ENCODE peak calls at places on chromosomes 5 and 9, in four cellular contexts. X, R, O and F are unnamed samples.

GRCh38 chr5:141434006-141434405 is 3.7 kb downstream of the PCDHGA12 start:
- DNase-seq in R (no peak), O (no peak), X (no peak), F (no peak)

GRCh38 chr5:106880656-106881055 is 790.1 kb downstream of the EFNA5 start:
- DNase-seq in O (no peak), R (no peak), X (no peak), F (no peak)

GRCh38 chr9:93681316-93682154 is 105.2 kb downstream of the PHF2 start:
- DNase-seq in O (no peak), X (peak; percentile 42), R (no peak), F (no peak)

GRCh38 chr5:35129921-35130485 is 82.3 kb upstream of the AGXT2 start:
- DNase-seq in O (no peak), X (no peak), R (no peak), F (peak; percentile 36)

GRCh38 chr5:149654282-149654681 is 73.0 kb downstream of the ARHGEF37 start:
- DNase-seq in X (no peak), O (no peak), R (no peak), F (no peak)

GRCh38 chr9:35903049-35903448 is 3.0 kb upstream of the HRCT1 start:
- DNase-seq in O (peak; percentile 24), X (no peak), R (peak; percentile 27), F (no peak)

GRCh38 chr9:100064872-100065581 is 33.8 kb downstream of the ERP44 start:
- DNase-seq in O (no peak), R (no peak), X (no peak), F (no peak)

GRCh38 chr5:79200573-79201183 is 35.3 kb upstream of the JMY start:
- DNase-seq in R (no peak), X (no peak), O (no peak), F (no peak)

GRCh38 chr9:84300271-84300670 is 40.3 kb downstream of the SLC28A3 start:
- DNase-seq in R (no peak), X (no peak), O (no peak), F (no peak)

GRCh38 chr5:139650689-139651501 is 2.7 kb downstream of the CXXC5 start:
- DNase-seq in O (no peak), R (no peak), X (peak; percentile 70), F (no peak)

GRCh38 chr9:87324613-87325194 is 173.0 kb upstream of the DAPK1 start:
- DNase-seq in X (no peak), O (peak; percentile 15), R (peak; percentile 27), F (no peak)

GRCh38 chr5:5512496-5512895 is 90.0 kb downstream of the ICE1 start:
- DNase-seq in R (no peak), O (no peak), X (no peak), F (no peak)

GRCh38 chr5:16536246-16536645 is 70.6 kb upstream of the ZNF622 start:
- DNase-seq in X (no peak), O (no peak), R (no peak), F (no peak)

GRCh38 chr9:137030528-137030927 is 1.4 kb downstream of the FUT7 start:
- DNase-seq in O (no peak), X (peak; percentile 83), R (no peak), F (peak; percentile 37)